ENCODE peak calls at places on chromosome 1, in seven cellular contexts. R is brain microvascular endothelial cell; W is ovary; X is transverse colon; S is PC-9; N is body of pancreas; I is CD8-positive, alpha-beta T cell. F is an unnamed sample.

GRCh38 chr1:57550092-57550491 is 126.2 kb upstream of the DAB1 start:
- DNase-seq in S (no peak), R (no peak), N (no peak), I (no peak), X (no peak), W (no peak), F (no peak)

GRCh38 chr1:215517441-215517891 is 49.6 kb upstream of the KCTD3 start:
- DNase-seq in S (peak), N (no peak), W (no peak), R (peak), I (no peak), X (no peak), F (peak)

GRCh38 chr1:109208431-109208830 is 5.3 kb upstream of the SARS1 start:
- DNase-seq in X (no peak), W (no peak), R (no peak), S (no peak), I (no peak), N (no peak), F (no peak)

GRCh38 chr1:21568006-21568746 is 59.0 kb downstream of the ALPL start:
- DNase-seq in W (no peak), I (no peak), N (no peak), R (no peak), S (no peak), X (no peak), F (peak)

GRCh38 chr1:230867119-230867902 is 1.0 kb downstream of the C1orf198 start:
- DNase-seq in N (no peak), X (no peak), R (no peak), S (no peak), I (no peak), W (no peak), F (no peak)

GRCh38 chr1:69982992-69983391 is 222.4 kb downstream of the LRRC40 start:
- DNase-seq in N (no peak), X (no peak), R (peak), I (no peak), W (no peak), S (no peak), F (peak)

GRCh38 chr1:229280921-229281320 is 10.0 kb downstream of the RAB4A start:
- DNase-seq in W (no peak), S (no peak), R (no peak), X (no peak), N (no peak), I (no peak), F (peak)

GRCh38 chr1:100989306-100990077 is 36.1 kb downstream of the DPH5 start:
- DNase-seq in W (no peak), X (no peak), R (peak), S (no peak), I (no peak), N (no peak), F (peak)

DNA sequence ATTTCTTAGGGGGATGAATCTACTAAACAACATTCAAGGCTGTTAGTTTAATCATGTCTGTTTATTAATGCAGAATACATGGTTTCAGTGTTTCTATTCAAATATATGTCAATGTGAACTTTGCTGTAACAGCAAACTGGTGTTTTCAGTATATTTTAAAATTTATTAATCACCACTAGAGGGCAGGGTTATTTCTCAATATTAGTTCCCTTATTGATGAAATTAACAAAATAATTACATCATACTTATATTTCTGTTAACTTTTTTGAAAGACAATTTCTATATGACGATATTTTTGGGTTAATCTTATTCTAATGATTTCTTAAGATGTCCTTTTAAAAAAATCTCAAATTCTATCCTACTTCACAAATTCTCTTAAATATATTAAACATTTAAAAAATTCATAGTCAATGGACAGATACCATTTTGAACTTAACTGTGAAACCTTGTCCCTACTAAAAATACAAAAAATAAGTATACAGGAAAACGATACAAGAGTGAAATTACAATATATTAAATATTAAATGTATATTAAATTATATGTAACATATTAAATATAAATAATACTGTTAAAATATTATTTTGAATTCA is 1034.1 kb upstream of the PRMT6 start:
- DNase-seq in X (no peak), N (no peak), I (no peak), S (no peak), W (no peak), R (no peak), F (no peak)
- TF ChIP-seq CTCF in X (peak), N (no peak), I (no peak), S (peak), W (no peak), R (no peak), F (peak)

DNA sequence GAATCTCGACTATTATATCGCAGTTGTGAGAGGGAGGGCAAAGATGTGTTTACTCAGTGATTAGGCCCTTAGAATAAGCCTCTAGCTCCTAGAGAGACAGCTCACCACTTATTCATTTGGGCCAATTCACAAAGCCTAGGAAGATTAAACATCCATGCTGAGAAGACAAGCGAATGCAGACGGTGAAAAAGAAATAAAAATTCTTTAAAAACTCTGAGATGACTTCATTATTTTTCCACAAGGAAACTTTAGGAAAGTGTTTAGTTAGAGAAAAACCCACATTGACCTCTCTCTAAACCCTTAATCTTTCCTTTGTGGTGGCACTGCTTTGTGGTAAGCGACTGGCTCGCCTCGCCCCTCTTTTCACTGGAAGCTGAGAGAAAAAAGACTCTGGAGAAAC is 146.8 kb upstream of the DMRTA2 start:
- DNase-seq in I (no peak), W (no peak), R (peak), S (no peak), X (no peak), N (no peak), F (no peak)
- H3K27ac ChIP-seq in I (no peak), W (no peak), R (no peak), S (no peak), X (no peak), N (no peak), F (no peak)

DNA sequence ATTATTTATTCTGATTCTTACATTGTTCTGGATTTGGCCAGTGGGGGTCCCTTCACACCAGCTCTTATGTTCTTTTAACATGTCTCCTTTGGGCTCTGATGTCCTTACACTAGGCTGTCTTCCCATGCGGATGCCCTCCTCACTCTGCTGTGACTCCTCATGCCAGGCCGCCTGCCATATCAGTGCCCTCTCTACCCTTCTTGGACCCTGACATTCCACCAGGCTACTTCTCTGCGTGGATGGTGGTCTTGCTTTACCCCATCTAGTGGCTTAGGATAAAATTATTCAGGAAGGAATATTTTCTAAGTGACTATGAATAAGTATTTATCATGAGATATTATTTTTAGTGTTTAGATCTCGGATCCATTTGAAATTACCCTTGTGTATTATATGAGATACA is 21.2 kb downstream of the ATF6 start:
- DNase-seq in S (no peak), I (no peak), X (no peak), N (no peak), R (no peak), W (no peak), F (no peak)
- TF ChIP-seq CTCF in S (no peak), I (no peak), X (no peak), N (no peak), R (peak), W (no peak), F (no peak)

GRCh38 chr1:44985747-44986359 is 542 bp downstream of the EIF2B3 start:
- DNase-seq in N (no peak), W (no peak), S (no peak), X (no peak), I (no peak), R (no peak), F (peak)
- H3K27ac ChIP-seq in N (peak), W (no peak), S (no peak), X (peak), I (peak), R (peak), F (no peak)

GRCh38 chr1:33093004-33093403 is 12.1 kb downstream of the AZIN2 start:
- DNase-seq in R (no peak), X (no peak), I (no peak), W (no peak), S (no peak), N (no peak), F (no peak)
- TF ChIP-seq CTCF in R (peak), X (no peak), I (no peak), W (no peak), S (no peak), N (no peak), F (no peak)